ENCODE peak calls at places on chromosomes 11 and 22, in four cellular contexts. U, M, R and D are unnamed samples.
A peak's percentile ranks its signal among the peaks of the same experiment; 100 is the strongest.

GRCh38 chr11:47533690-47534135 is 19.2 kb downstream of the CELF1 start:
- DNase-seq in M (no peak), U (no peak), R (no peak), D (no peak)

GRCh38 chr22:22851969-22852368 is 35.6 kb upstream of the IGLL5 start:
- DNase-seq in R (no peak), U (no peak), M (no peak), D (no peak)

GRCh38 chr11:1148752-1149180 is 9.0 kb upstream of the MUC5AC start:
- DNase-seq in M (no peak), U (no peak), R (no peak), D (no peak)

GRCh38 chr11:1763796-1764661 is at the start of gene CTSD:
- DNase-seq in M (peak; percentile 80), R (peak; percentile 56), U (peak; percentile 90), D (peak; percentile 86)

GRCh38 chr11:10514210-10514609 is 26.8 kb downstream of the RNF141 start:
- DNase-seq in R (no peak), M (no peak), U (no peak), D (no peak)

GRCh38 chr11:134391656-134392055 is 20.4 kb downstream of the B3GAT1 start:
- DNase-seq in M (no peak), U (no peak), R (no peak), D (no peak)

GRCh38 chr22:39617761-39618757 is 47.5 kb downstream of the CACNA1I start:
- DNase-seq in M (no peak), R (no peak), U (no peak), D (no peak)

GRCh38 chr11:6357222-6357621 is 33.1 kb upstream of the SMPD1 start:
- DNase-seq in R (no peak), U (peak; percentile 73), M (no peak), D (no peak)

GRCh38 chr11:44162004-44162403 is 66.5 kb downstream of the EXT2 start:
- DNase-seq in U (no peak), R (no peak), M (no peak), D (no peak)

GRCh38 chr22:27768027-27768640 is 33.4 kb downstream of the MN1 start:
- DNase-seq in U (no peak), R (no peak), M (no peak), D (no peak)

GRCh38 chr11:132981146-132981956 is 551.0 kb downstream of the OPCML start:
- DNase-seq in R (no peak), M (no peak), U (no peak), D (no peak)

GRCh38 chr11:84564180-84564866 is 1062.8 kb downstream of the DLG2 start:
- DNase-seq in M (no peak), U (no peak), R (no peak), D (peak; percentile 12)

GRCh38 chr11:60950933-60951610 is 904 bp downstream of the SLC15A3 start:
- DNase-seq in U (no peak), M (no peak), R (no peak), D (no peak)

GRCh38 chr22:37930270-37930951 is 23.0 kb downstream of the C22orf23 start:
- DNase-seq in U (no peak), M (no peak), R (no peak), D (peak; percentile 58)

GRCh38 chr22:41648431-41648830 is 27.3 kb downstream of the XRCC6 start:
- DNase-seq in R (no peak), U (no peak), M (no peak), D (no peak)

GRCh38 chr11:127392575-127392974 is 392.0 kb upstream of the KIRREL3 start:
- DNase-seq in M (no peak), U (no peak), R (no peak), D (no peak)

GRCh38 chr11:125869526-125869925 is 17.9 kb upstream of the HYLS1 start:
- DNase-seq in U (no peak), M (no peak), R (no peak), D (no peak)

GRCh38 chr11:66718320-66718971 is 10.6 kb downstream of the SPTBN2 start:
- DNase-seq in U (no peak), R (no peak), M (no peak), D (no peak)

GRCh38 chr11:74581954-74582547 is 10.3 kb upstream of the POLD3 start:
- DNase-seq in U (no peak), M (no peak), R (no peak), D (no peak)

GRCh38 chr11:66570117-66570825 is 1.9 kb upstream of the CTSF start:
- DNase-seq in R (no peak), M (no peak), U (no peak), D (no peak)

GRCh38 chr11:102991776-102992175 is 36.2 kb upstream of the MMP13 start:
- DNase-seq in R (no peak), M (no peak), U (no peak), D (no peak)

GRCh38 chr22:32048069-32048468 is 5.0 kb downstream of the SLC5A1 start:
- DNase-seq in U (no peak), R (no peak), M (no peak), D (no peak)

GRCh38 chr11:13972958-13973357 is 10.4 kb downstream of the SPON1 start:
- DNase-seq in M (no peak), U (no peak), R (no peak), D (no peak)

GRCh38 chr11:10397226-10397987 is 57.7 kb upstream of the AMPD3 start:
- DNase-seq in R (no peak), M (no peak), U (no peak), D (no peak)

GRCh38 chr11:69157156-69157821 is 1.6 kb downstream of the SMIM38 start:
- DNase-seq in R (no peak), U (no peak), M (no peak), D (peak; percentile 96)

GRCh38 chr22:50015451-50016307 is 3.1 kb upstream of the IL17REL start:
- DNase-seq in R (no peak), U (no peak), M (no peak), D (no peak)

GRCh38 chr11:116853461-116854073 is 16.1 kb upstream of the APOA1 start:
- DNase-seq in U (peak; percentile 81), M (peak; percentile 30), R (peak; percentile 92), D (no peak)

GRCh38 chr11:11265994-11266606 is 87.0 kb downstream of the CSNK2A3 start:
- DNase-seq in M (peak; percentile 27), U (peak; percentile 27), R (no peak), D (no peak)

GRCh38 chr22:20653012-20653794 is 120.7 kb upstream of the SERPIND1 start:
- DNase-seq in M (no peak), R (no peak), U (no peak), D (no peak)

GRCh38 chr22:37802310-37803194 is 5.2 kb upstream of the GCAT start:
- DNase-seq in R (no peak), U (peak; percentile 17), M (no peak), D (peak; percentile 40)

GRCh38 chr22:41352058-41352457 is 29.7 kb upstream of the TEF start:
- DNase-seq in M (no peak), U (no peak), R (no peak), D (no peak)

GRCh38 chr22:43289551-43289963 is 53.6 kb downstream of the SCUBE1 start:
- DNase-seq in U (no peak), M (no peak), R (no peak), D (no peak)

GRCh38 chr11:80937831-80938230 is 1497.0 kb upstream of the TENM4 start:
- DNase-seq in R (no peak), M (no peak), U (no peak), D (no peak)

GRCh38 chr11:102287963-102288744 is 29.1 kb upstream of the BIRC3 start:
- DNase-seq in U (peak; percentile 40), R (peak; percentile 72), M (no peak), D (peak; percentile 71)

GRCh38 chr11:74466916-74467885 is at the start of gene KCNE3:
- DNase-seq in R (no peak), U (no peak), M (no peak), D (no peak)

GRCh38 chr11:125320347-125321122 is 156.0 kb downstream of the PKNOX2 start:
- DNase-seq in U (no peak), R (no peak), M (no peak), D (no peak)